ENCODE peak calls at places on chromosomes 4 and X, in eight cellular contexts. Y is thyroid gland, U is AG09309, S is glutamatergic neuron, O is astrocyte of the spinal cord, A is GM23338, P is fibroblast of mammary gland, B is D721Med. C is an unnamed sample.
A peak's percentile ranks its signal among the peaks of the same experiment; 100 is the strongest.

GRCh38 chrX:136725446-136726104 is 55.2 kb downstream of the ARHGEF6 start:
- DNase-seq in Y (no peak), U (peak; percentile 31), S (no peak), O (peak; percentile 67), A (no peak), P (peak; percentile 76), B (no peak), C (no peak)

GRCh38 chrX:54320067-54320466 is 37.8 kb downstream of the WNK3 start:
- DNase-seq in Y (no peak), U (no peak), S (no peak), O (no peak), A (no peak), P (no peak), B (no peak), C (no peak)

GRCh38 chr4:108372678-108373077 is 203.9 kb upstream of the LEF1 start:
- DNase-seq in Y (no peak), U (no peak), S (no peak), O (no peak), A (no peak), P (no peak), B (no peak), C (peak; percentile 80)

GRCh38 chr4:188714907-188715306 is 575.7 kb downstream of the TRIML1 start:
- DNase-seq in Y (no peak), U (peak; percentile 81), S (no peak), O (peak; percentile 58), A (no peak), P (peak; percentile 87), B (no peak), C (no peak)

GRCh38 chr4:170697045-170697444 is 607.3 kb upstream of the AADAT start:
- DNase-seq in Y (no peak), U (no peak), S (no peak), O (no peak), A (no peak), P (no peak), B (no peak), C (no peak)

GRCh38 chr4:15694431-15694830 is 8.4 kb upstream of the BST1 start:
- DNase-seq in Y (no peak), U (no peak), S (no peak), O (peak; percentile 47), A (no peak), P (no peak), B (no peak), C (no peak)

GRCh38 chrX:135931644-135932487 is 38.4 kb downstream of the SAGE1 start:
- DNase-seq in Y (peak; percentile 47), U (peak; percentile 10), S (peak; percentile 66), O (peak; percentile 16), A (peak; percentile 76), P (peak; percentile 45), B (no peak), C (peak; percentile 36)

GRCh38 chrX:110397353-110397752 is 38.7 kb downstream of the RTL9 start:
- DNase-seq in Y (no peak), U (no peak), S (no peak), O (no peak), A (no peak), P (no peak), B (no peak), C (no peak)

GRCh38 chr4:38743866-38744265 is 38.9 kb downstream of the TLR10 start:
- DNase-seq in Y (no peak), U (no peak), S (no peak), O (no peak), A (no peak), P (no peak), B (no peak), C (no peak)

GRCh38 chr4:33924239-33924638 is 2320.1 kb downstream of the ARAP2 start:
- DNase-seq in Y (peak; percentile 51), U (peak; percentile 39), S (peak; percentile 45), O (peak; percentile 74), A (peak; percentile 16), P (peak; percentile 85), B (no peak), C (peak; percentile 78)

GRCh38 chr4:170674176-170674575 is 584.4 kb upstream of the AADAT start:
- DNase-seq in Y (no peak), U (no peak), S (no peak), O (no peak), A (no peak), P (peak; percentile 50), B (no peak), C (no peak)

DNA sequence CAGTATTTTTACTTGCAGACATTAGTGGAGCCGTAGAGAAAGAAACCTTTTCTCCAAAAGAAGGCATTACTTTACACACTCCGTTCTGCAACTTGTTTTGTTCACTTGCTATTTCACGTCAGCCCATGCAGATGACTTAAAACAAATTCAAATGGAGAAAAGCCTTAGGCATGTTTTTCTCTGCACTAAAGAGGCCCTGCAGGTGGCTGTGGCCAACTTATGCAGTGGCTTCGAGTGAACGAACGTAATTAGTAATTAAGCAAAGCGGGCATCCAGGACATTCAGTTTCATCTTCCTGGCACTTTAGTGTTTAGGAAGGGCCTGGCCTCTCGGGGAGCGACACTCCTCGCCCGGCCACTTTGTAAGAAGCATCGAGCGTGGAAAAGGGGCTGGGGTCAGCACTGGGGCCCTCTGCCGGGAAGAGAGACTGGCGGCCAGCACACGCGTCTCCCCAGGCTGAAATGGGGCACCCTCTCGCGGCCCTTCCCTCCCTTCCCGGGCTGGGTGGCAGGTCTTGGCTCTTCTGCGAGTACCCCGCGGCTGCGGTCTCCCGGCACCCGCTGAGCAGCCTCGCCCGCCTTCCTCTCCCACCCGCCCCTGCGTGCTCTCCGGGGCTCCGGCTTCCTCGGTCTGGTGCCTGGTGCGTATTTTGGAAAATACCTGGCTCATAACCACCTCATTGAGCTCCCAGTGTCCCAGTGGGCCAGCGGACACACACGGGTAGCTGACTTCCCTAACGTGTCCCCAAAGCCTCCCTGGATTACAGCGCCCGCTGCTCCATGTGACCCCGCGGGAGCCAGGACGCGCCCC is 706 bp upstream of the CYP4V2 start:
- DNase-seq in Y (peak; percentile 72), U (no peak), S (peak; percentile 53), O (peak; percentile 34), A (peak; percentile 50), P (peak; percentile 18), B (no peak), C (peak; percentile 68)
- TF ChIP-seq CTCF in Y (no peak), U (peak; percentile 17), S (no peak), O (peak; percentile 23), A (no peak), P (no peak), B (no peak), C (peak; percentile 22)

GRCh38 chr4:126627255-126627654 is 1005.5 kb upstream of the INTU start:
- DNase-seq in Y (no peak), U (no peak), S (peak; percentile 22), O (peak; percentile 45), A (peak; percentile 70), P (peak; percentile 50), B (no peak), C (no peak)
- TF ChIP-seq CTCF in Y (no peak), U (peak; percentile 65), S (peak; percentile 38), O (peak; percentile 72), A (peak; percentile 81), P (peak; percentile 68), B (peak; percentile 33), C (peak; percentile 20)

GRCh38 chr4:1597021-1597931 is 86.8 kb downstream of the FAM53A start:
- DNase-seq in Y (no peak), U (no peak), S (peak; percentile 10), O (no peak), A (no peak), P (no peak), B (no peak), C (no peak)

GRCh38 chr4:1599491-1600210 is 84.5 kb downstream of the FAM53A start:
- DNase-seq in Y (no peak), U (no peak), S (peak; percentile 29), O (no peak), A (peak; percentile 64), P (no peak), B (no peak), C (peak; percentile 34)

GRCh38 chr4:1598206-1598605 is 85.9 kb downstream of the FAM53A start:
- DNase-seq in Y (no peak), U (no peak), S (peak; percentile 6), O (no peak), A (no peak), P (no peak), B (no peak), C (no peak)

GRCh38 chr4:1600211-1600780 is 83.8 kb downstream of the FAM53A start:
- DNase-seq in Y (no peak), U (no peak), S (peak; percentile 14), O (no peak), A (no peak), P (no peak), B (no peak), C (no peak)

DNA sequence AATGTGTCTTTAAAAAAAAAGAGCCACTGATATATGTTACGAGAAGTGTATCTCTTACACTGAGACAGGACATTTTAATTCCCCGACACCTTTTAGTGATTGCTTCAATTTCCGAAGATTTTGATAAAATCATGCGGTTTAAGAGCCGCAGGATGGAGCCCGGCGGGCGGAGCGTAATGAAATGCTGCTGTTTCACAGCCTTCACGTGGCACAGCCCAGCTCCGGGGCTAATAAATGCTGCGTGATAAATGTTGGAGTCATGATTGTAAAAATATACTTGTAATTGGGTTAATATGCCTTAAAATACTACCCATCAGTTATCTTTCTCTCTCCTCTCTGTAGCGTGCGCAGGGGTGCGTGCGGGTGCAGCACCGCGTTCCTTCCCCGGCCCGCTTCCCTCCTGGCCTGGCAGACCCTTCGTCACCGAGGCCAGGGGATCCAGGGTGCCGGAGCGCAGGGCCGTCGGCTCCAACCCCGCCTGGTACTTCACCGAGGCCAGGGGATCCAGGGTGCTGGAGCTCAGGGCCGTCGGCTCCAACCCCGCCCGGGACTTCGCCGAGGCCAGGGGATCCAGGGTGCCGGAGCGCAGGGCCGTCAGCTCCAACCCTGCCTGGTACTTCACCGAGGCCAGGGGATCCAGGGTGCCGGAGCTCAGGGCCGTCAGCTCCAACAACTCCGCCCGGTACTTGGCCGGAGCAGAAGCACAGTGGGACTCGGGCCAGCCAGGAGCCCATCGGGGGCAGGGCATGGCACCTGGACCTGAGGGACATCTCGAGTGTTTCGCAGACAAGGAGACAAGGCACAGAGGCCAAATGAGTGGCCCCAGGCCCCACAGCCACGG is 85.3 kb downstream of the FAM53A start:
- DNase-seq in Y (no peak), U (no peak), S (peak; percentile 9), O (no peak), A (no peak), P (no peak), B (no peak), C (no peak)
- TF ChIP-seq CTCF in Y (no peak), U (no peak), S (no peak), O (no peak), A (no peak), P (no peak), B (no peak), C (no peak)

GRCh38 chrX:79524642-79525041 is 157.5 kb upstream of the ITM2A start:
- DNase-seq in Y (no peak), U (no peak), S (no peak), O (no peak), A (peak; percentile 18), P (no peak), B (no peak), C (peak; percentile 10)
- TF ChIP-seq CTCF in Y (no peak), U (peak; percentile 39), S (no peak), O (peak; percentile 16), A (peak; percentile 39), P (peak; percentile 24), B (no peak), C (peak; percentile 62)

GRCh38 chr4:100129774-100130173 is 60.5 kb downstream of the DDIT4L start:
- DNase-seq in Y (no peak), U (no peak), S (no peak), O (no peak), A (no peak), P (no peak), B (no peak), C (no peak)
- TF ChIP-seq CTCF in Y (no peak), U (no peak), S (no peak), O (no peak), A (no peak), P (no peak), B (no peak), C (no peak)

GRCh38 chrX:130902783-130903613 is at the start of gene ENOX2:
- DNase-seq in Y (peak; percentile 93), U (peak; percentile 88), S (peak; percentile 82), O (peak; percentile 96), A (peak; percentile 93), P (peak; percentile 95), B (peak; percentile 27), C (peak; percentile 88)
- TF ChIP-seq CTCF in Y (no peak), U (no peak), S (no peak), O (no peak), A (no peak), P (no peak), B (no peak), C (no peak)

C was measured in DND-41.